ENCODE peak calls at places on chromosomes 6 and 20, in seven cellular contexts. One of them, this sample, is unnamed.

GRCh38 chr6:68680244-68680643 is 45.2 kb downstream of the ADGRB3 start:
- DNase-seq in right atrium auricular region: no peak
- DNase-seq in body of pancreas: no peak
- DNase-seq in IMR-90: no peak
- DNase-seq in adrenal gland: no peak
- DNase-seq in heart right ventricle: no peak
- DNase-seq in upper lobe of left lung: no peak
- DNase-seq in this sample: no peak

GRCh38 chr6:32941412-32941784 is 570 bp upstream of the HLA-DMB start:
- DNase-seq in right atrium auricular region: no peak
- DNase-seq in body of pancreas: no peak
- DNase-seq in IMR-90: no peak
- DNase-seq in adrenal gland: no peak
- DNase-seq in heart right ventricle: no peak
- DNase-seq in upper lobe of left lung: no peak
- DNase-seq in this sample: no peak

GRCh38 chr20:53643031-53643832 is 49.6 kb upstream of the ZNF217 start:
- DNase-seq in right atrium auricular region: no peak
- DNase-seq in body of pancreas: peak; percentile 78
- DNase-seq in IMR-90: peak; percentile 80
- DNase-seq in adrenal gland: peak; percentile 67
- DNase-seq in heart right ventricle: no peak
- DNase-seq in upper lobe of left lung: no peak
- DNase-seq in this sample: peak; percentile 70

GRCh38 chr6:31575335-31575901 is at the start of gene TNF:
- DNase-seq in right atrium auricular region: peak; percentile 69
- DNase-seq in body of pancreas: peak; percentile 59
- DNase-seq in IMR-90: no peak
- DNase-seq in adrenal gland: peak; percentile 38
- DNase-seq in heart right ventricle: no peak
- DNase-seq in upper lobe of left lung: no peak
- DNase-seq in this sample: no peak

GRCh38 chr6:89242574-89243330 is 25.6 kb upstream of the GABRR1 start:
- DNase-seq in right atrium auricular region: no peak
- DNase-seq in body of pancreas: peak; percentile 7
- DNase-seq in IMR-90: peak; percentile 61
- DNase-seq in adrenal gland: no peak
- DNase-seq in heart right ventricle: no peak
- DNase-seq in upper lobe of left lung: no peak
- DNase-seq in this sample: no peak

GRCh38 chr20:15867899-15868298 is 705.3 kb downstream of the KIF16B start:
- DNase-seq in right atrium auricular region: no peak
- DNase-seq in body of pancreas: no peak
- DNase-seq in IMR-90: no peak
- DNase-seq in adrenal gland: no peak
- DNase-seq in heart right ventricle: no peak
- DNase-seq in upper lobe of left lung: no peak
- DNase-seq in this sample: no peak

GRCh38 chr20:10559266-10559665 is 114.5 kb downstream of the JAG1 start:
- DNase-seq in right atrium auricular region: no peak
- DNase-seq in body of pancreas: no peak
- DNase-seq in IMR-90: no peak
- DNase-seq in adrenal gland: no peak
- DNase-seq in heart right ventricle: no peak
- DNase-seq in upper lobe of left lung: no peak
- DNase-seq in this sample: no peak

GRCh38 chr6:19214231-19214630 is 622.9 kb upstream of the ID4 start:
- DNase-seq in right atrium auricular region: no peak
- DNase-seq in body of pancreas: no peak
- DNase-seq in IMR-90: no peak
- DNase-seq in adrenal gland: no peak
- DNase-seq in heart right ventricle: no peak
- DNase-seq in upper lobe of left lung: no peak
- DNase-seq in this sample: no peak

GRCh38 chr20:8127553-8128255 is 4.4 kb upstream of the PLCB1 start:
- DNase-seq in right atrium auricular region: no peak
- DNase-seq in body of pancreas: no peak
- DNase-seq in IMR-90: peak; percentile 42
- DNase-seq in adrenal gland: no peak
- DNase-seq in heart right ventricle: no peak
- DNase-seq in upper lobe of left lung: no peak
- DNase-seq in this sample: no peak

GRCh38 chr6:71236926-71237425 is 51.6 kb upstream of the OGFRL1 start:
- DNase-seq in right atrium auricular region: no peak
- DNase-seq in body of pancreas: no peak
- DNase-seq in IMR-90: no peak
- DNase-seq in adrenal gland: no peak
- DNase-seq in heart right ventricle: no peak
- DNase-seq in upper lobe of left lung: no peak
- DNase-seq in this sample: no peak

GRCh38 chr20:51237278-51237677 is 214.4 kb upstream of the KCNG1 start:
- DNase-seq in right atrium auricular region: peak; percentile 62
- DNase-seq in body of pancreas: no peak
- DNase-seq in IMR-90: peak; percentile 4
- DNase-seq in adrenal gland: no peak
- DNase-seq in heart right ventricle: peak; percentile 25
- DNase-seq in upper lobe of left lung: no peak
- DNase-seq in this sample: no peak

GRCh38 chr6:145445674-145446073 is 289.6 kb downstream of the EPM2A start:
- DNase-seq in right atrium auricular region: no peak
- DNase-seq in body of pancreas: no peak
- DNase-seq in IMR-90: no peak
- DNase-seq in adrenal gland: no peak
- DNase-seq in heart right ventricle: no peak
- DNase-seq in upper lobe of left lung: no peak
- DNase-seq in this sample: no peak

GRCh38 chr6:145442110-145442509 is 293.2 kb downstream of the EPM2A start:
- DNase-seq in right atrium auricular region: no peak
- DNase-seq in body of pancreas: no peak
- DNase-seq in IMR-90: no peak
- DNase-seq in adrenal gland: no peak
- DNase-seq in heart right ventricle: no peak
- DNase-seq in upper lobe of left lung: no peak
- DNase-seq in this sample: no peak
- H3K9me3 ChIP-seq in right atrium auricular region: peaks cover 48% of the 10 kb centered on the region
- H3K9me3 ChIP-seq in body of pancreas: no peaks in the 10 kb centered on the region
- H3K9me3 ChIP-seq in IMR-90: peaks cover 2% of the 10 kb centered on the region
- H3K9me3 ChIP-seq in adrenal gland: no peaks in the 10 kb centered on the region
- H3K9me3 ChIP-seq in heart right ventricle: no peaks in the 10 kb centered on the region
- H3K9me3 ChIP-seq in upper lobe of left lung: no peaks in the 10 kb centered on the region
- H3K9me3 ChIP-seq in this sample: peaks cover 9% of the 10 kb centered on the region

DNA sequence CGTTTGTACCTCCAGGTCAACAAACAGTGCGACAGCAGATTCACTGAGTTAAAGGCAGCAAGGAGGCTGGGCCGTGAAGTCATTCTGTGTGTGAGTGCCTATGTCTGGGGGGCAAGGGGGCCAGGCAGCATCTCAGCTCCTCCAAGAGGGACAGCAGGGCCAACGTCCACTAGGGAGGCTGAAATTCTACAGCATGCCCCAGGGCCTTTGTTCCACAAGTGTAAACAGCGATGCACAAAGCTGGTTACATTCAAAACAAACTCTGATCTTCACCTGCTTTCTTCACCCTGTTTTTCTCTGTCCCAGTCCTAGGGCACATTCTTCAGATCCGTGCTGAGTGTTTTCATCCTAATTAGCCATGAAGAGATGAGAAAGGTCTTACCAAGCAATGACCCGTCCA is 41.1 kb downstream of the PXDC1 start:
- DNase-seq in right atrium auricular region: no peak
- DNase-seq in body of pancreas: no peak
- DNase-seq in IMR-90: no peak
- DNase-seq in adrenal gland: no peak
- DNase-seq in heart right ventricle: no peak
- DNase-seq in upper lobe of left lung: no peak
- DNase-seq in this sample: no peak
- H3K9me3 ChIP-seq in right atrium auricular region: no peaks in the 10 kb centered on the region
- H3K9me3 ChIP-seq in body of pancreas: no peaks in the 10 kb centered on the region
- H3K9me3 ChIP-seq in IMR-90: peaks cover 4% of the 10 kb centered on the region
- H3K9me3 ChIP-seq in adrenal gland: no peaks in the 10 kb centered on the region
- H3K9me3 ChIP-seq in heart right ventricle: no peaks in the 10 kb centered on the region
- H3K9me3 ChIP-seq in upper lobe of left lung: no peaks in the 10 kb centered on the region
- H3K9me3 ChIP-seq in this sample: no peaks in the 10 kb centered on the region

DNA sequence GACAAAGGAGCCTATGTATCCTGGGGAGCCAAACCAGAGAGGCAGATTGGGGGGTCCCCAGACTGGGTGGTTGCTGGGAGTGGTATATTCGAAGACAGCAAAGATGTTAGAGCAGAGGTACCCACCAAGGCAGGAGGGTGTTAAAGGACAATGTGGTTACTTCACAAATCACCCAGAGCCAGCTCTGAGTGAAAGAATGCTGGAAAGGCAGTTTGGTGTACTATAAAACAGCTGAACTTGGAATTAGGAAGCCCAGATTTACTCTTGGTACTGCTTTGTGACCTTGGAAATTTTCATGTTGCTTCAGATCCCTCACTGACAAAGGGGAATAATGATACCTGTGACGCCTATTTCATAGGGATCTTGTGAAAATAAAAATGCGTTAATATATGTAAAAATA is 121.6 kb downstream of the CD164 start:
- DNase-seq in right atrium auricular region: no peak
- DNase-seq in body of pancreas: no peak
- DNase-seq in IMR-90: no peak
- DNase-seq in adrenal gland: no peak
- DNase-seq in heart right ventricle: no peak
- DNase-seq in upper lobe of left lung: no peak
- DNase-seq in this sample: no peak
- H3K9me3 ChIP-seq in right atrium auricular region: no peaks in the 10 kb centered on the region
- H3K9me3 ChIP-seq in body of pancreas: no peaks in the 10 kb centered on the region
- H3K9me3 ChIP-seq in IMR-90: no peaks in the 10 kb centered on the region
- H3K9me3 ChIP-seq in adrenal gland: no peaks in the 10 kb centered on the region
- H3K9me3 ChIP-seq in heart right ventricle: no peaks in the 10 kb centered on the region
- H3K9me3 ChIP-seq in upper lobe of left lung: no peaks in the 10 kb centered on the region
- H3K9me3 ChIP-seq in this sample: no peaks in the 10 kb centered on the region

GRCh38 chr6:366389-366788 is 25.2 kb upstream of the IRF4 start:
- DNase-seq in right atrium auricular region: no peak
- DNase-seq in body of pancreas: no peak
- DNase-seq in IMR-90: no peak
- DNase-seq in adrenal gland: no peak
- DNase-seq in heart right ventricle: no peak
- DNase-seq in upper lobe of left lung: no peak
- DNase-seq in this sample: no peak
- H3K9me3 ChIP-seq in right atrium auricular region: peaks cover 12% of the 10 kb centered on the region
- H3K9me3 ChIP-seq in body of pancreas: no peaks in the 10 kb centered on the region
- H3K9me3 ChIP-seq in IMR-90: peaks cover 27% of the 10 kb centered on the region
- H3K9me3 ChIP-seq in adrenal gland: no peaks in the 10 kb centered on the region
- H3K9me3 ChIP-seq in heart right ventricle: no peaks in the 10 kb centered on the region
- H3K9me3 ChIP-seq in upper lobe of left lung: no peaks in the 10 kb centered on the region
- H3K9me3 ChIP-seq in this sample: peaks cover 5% of the 10 kb centered on the region

GRCh38 chr6:23002044-23002619 is 432.8 kb downstream of the HDGFL1 start:
- DNase-seq in right atrium auricular region: no peak
- DNase-seq in body of pancreas: no peak
- DNase-seq in IMR-90: no peak
- DNase-seq in adrenal gland: no peak
- DNase-seq in heart right ventricle: no peak
- DNase-seq in upper lobe of left lung: no peak
- DNase-seq in this sample: no peak
- H3K9me3 ChIP-seq in right atrium auricular region: no peaks in the 10 kb centered on the region
- H3K9me3 ChIP-seq in body of pancreas: no peaks in the 10 kb centered on the region
- H3K9me3 ChIP-seq in IMR-90: no peaks in the 10 kb centered on the region
- H3K9me3 ChIP-seq in adrenal gland: no peaks in the 10 kb centered on the region
- H3K9me3 ChIP-seq in heart right ventricle: no peaks in the 10 kb centered on the region
- H3K9me3 ChIP-seq in upper lobe of left lung: no peaks in the 10 kb centered on the region
- H3K9me3 ChIP-seq in this sample: no peaks in the 10 kb centered on the region

GRCh38 chr20:56207656-56208055 is 40.9 kb upstream of the MC3R start:
- DNase-seq in right atrium auricular region: no peak
- DNase-seq in body of pancreas: no peak
- DNase-seq in IMR-90: no peak
- DNase-seq in adrenal gland: no peak
- DNase-seq in heart right ventricle: no peak
- DNase-seq in upper lobe of left lung: no peak
- DNase-seq in this sample: no peak
- H3K9me3 ChIP-seq in right atrium auricular region: no peaks in the 10 kb centered on the region
- H3K9me3 ChIP-seq in body of pancreas: no peaks in the 10 kb centered on the region
- H3K9me3 ChIP-seq in IMR-90: peaks cover 5% of the 10 kb centered on the region
- H3K9me3 ChIP-seq in adrenal gland: no peaks in the 10 kb centered on the region
- H3K9me3 ChIP-seq in heart right ventricle: no peaks in the 10 kb centered on the region
- H3K9me3 ChIP-seq in upper lobe of left lung: no peaks in the 10 kb centered on the region
- H3K9me3 ChIP-seq in this sample: no peaks in the 10 kb centered on the region

DNA sequence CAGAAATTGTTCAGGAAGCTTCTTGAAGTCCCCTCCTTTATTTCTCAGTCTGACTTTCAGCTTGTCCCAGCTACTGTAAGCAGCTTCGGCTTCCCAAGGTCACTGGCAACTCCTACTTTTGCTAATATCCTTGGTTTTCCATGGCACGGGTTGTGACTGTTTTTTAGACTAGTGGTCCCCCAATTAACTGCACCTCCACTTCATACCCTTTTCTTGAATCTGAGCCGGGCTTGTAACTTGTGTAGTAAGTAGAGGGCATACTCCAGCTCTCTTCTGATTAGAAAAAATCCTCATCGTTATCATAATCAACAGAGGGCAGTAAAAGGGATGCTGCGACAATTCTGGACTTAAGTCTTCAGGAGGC is 162.3 kb upstream of the TNFAIP3 start:
- DNase-seq in right atrium auricular region: no peak
- DNase-seq in body of pancreas: no peak
- DNase-seq in IMR-90: no peak
- DNase-seq in adrenal gland: no peak
- DNase-seq in heart right ventricle: no peak
- DNase-seq in upper lobe of left lung: no peak
- DNase-seq in this sample: no peak
- H3K9me3 ChIP-seq in right atrium auricular region: no peaks in the 10 kb centered on the region
- H3K9me3 ChIP-seq in body of pancreas: no peaks in the 10 kb centered on the region
- H3K9me3 ChIP-seq in IMR-90: no peaks in the 10 kb centered on the region
- H3K9me3 ChIP-seq in adrenal gland: no peaks in the 10 kb centered on the region
- H3K9me3 ChIP-seq in heart right ventricle: no peaks in the 10 kb centered on the region
- H3K9me3 ChIP-seq in upper lobe of left lung: no peaks in the 10 kb centered on the region
- H3K9me3 ChIP-seq in this sample: no peaks in the 10 kb centered on the region